ENCODE peak calls at places on chromosomes 6 and 20, in six cellular contexts. One of them, this sample, is unnamed.
A peak's percentile ranks its signal among the peaks of the same experiment; 100 is the strongest.

GRCh38 chr6:89610149-89610642 is 28.4 kb downstream of the LYRM2 start:
- DNase-seq in esophagus squamous epithelium: peak; percentile 6
- DNase-seq in mammary epithelial cell: peak; percentile 21
- DNase-seq in GM23338: peak; percentile 87
- DNase-seq in tibial nerve: peak; percentile 45
- DNase-seq in lower lobe of right lung: peak; percentile 80
- DNase-seq in this sample: no peak

GRCh38 chr20:47392015-47392720 is 35.7 kb upstream of the ZMYND8 start:
- DNase-seq in esophagus squamous epithelium: no peak
- DNase-seq in mammary epithelial cell: peak; percentile 97
- DNase-seq in GM23338: peak; percentile 16
- DNase-seq in tibial nerve: no peak
- DNase-seq in lower lobe of right lung: no peak
- DNase-seq in this sample: no peak

GRCh38 chr20:45370571-45371204 is 7.4 kb downstream of the TP53TG5 start:
- DNase-seq in esophagus squamous epithelium: no peak
- DNase-seq in mammary epithelial cell: no peak
- DNase-seq in GM23338: no peak
- DNase-seq in tibial nerve: no peak
- DNase-seq in lower lobe of right lung: no peak
- DNase-seq in this sample: no peak

GRCh38 chr6:165616116-165616515 is 46.9 kb downstream of the PDE10A start:
- DNase-seq in esophagus squamous epithelium: no peak
- DNase-seq in mammary epithelial cell: no peak
- DNase-seq in GM23338: no peak
- DNase-seq in tibial nerve: no peak
- DNase-seq in lower lobe of right lung: no peak
- DNase-seq in this sample: no peak

GRCh38 chr20:24608926-24609667 is 139.7 kb downstream of the SYNDIG1 start:
- DNase-seq in esophagus squamous epithelium: no peak
- DNase-seq in mammary epithelial cell: peak; percentile 43
- DNase-seq in GM23338: no peak
- DNase-seq in tibial nerve: no peak
- DNase-seq in lower lobe of right lung: no peak
- DNase-seq in this sample: no peak

GRCh38 chr6:116446399-116446798 is 14.8 kb upstream of the CALHM6 start:
- DNase-seq in esophagus squamous epithelium: no peak
- DNase-seq in mammary epithelial cell: peak; percentile 83
- DNase-seq in GM23338: no peak
- DNase-seq in tibial nerve: no peak
- DNase-seq in lower lobe of right lung: no peak
- DNase-seq in this sample: no peak

GRCh38 chr20:51733070-51733469 is 35.1 kb downstream of the ATP9A start:
- DNase-seq in esophagus squamous epithelium: no peak
- DNase-seq in mammary epithelial cell: no peak
- DNase-seq in GM23338: no peak
- DNase-seq in tibial nerve: no peak
- DNase-seq in lower lobe of right lung: no peak
- DNase-seq in this sample: no peak

GRCh38 chr6:134741193-134741521 is 208.7 kb downstream of the ALDH8A1 start:
- DNase-seq in esophagus squamous epithelium: no peak
- DNase-seq in mammary epithelial cell: no peak
- DNase-seq in GM23338: peak; percentile 52
- DNase-seq in tibial nerve: no peak
- DNase-seq in lower lobe of right lung: no peak
- DNase-seq in this sample: peak; percentile 48

GRCh38 chr6:18262812-18263560 is 1.3 kb downstream of the DEK start:
- DNase-seq in esophagus squamous epithelium: no peak
- DNase-seq in mammary epithelial cell: peak; percentile 29
- DNase-seq in GM23338: no peak
- DNase-seq in tibial nerve: no peak
- DNase-seq in lower lobe of right lung: no peak
- DNase-seq in this sample: no peak

GRCh38 chr20:40644863-40645262 is 44.2 kb downstream of the MAFB start:
- DNase-seq in esophagus squamous epithelium: no peak
- DNase-seq in mammary epithelial cell: no peak
- DNase-seq in GM23338: no peak
- DNase-seq in tibial nerve: no peak
- DNase-seq in lower lobe of right lung: no peak
- DNase-seq in this sample: no peak

GRCh38 chr6:132364675-132365074 is 36.6 kb downstream of the MOXD1 start:
- DNase-seq in esophagus squamous epithelium: no peak
- DNase-seq in mammary epithelial cell: no peak
- DNase-seq in GM23338: no peak
- DNase-seq in tibial nerve: no peak
- DNase-seq in lower lobe of right lung: no peak
- DNase-seq in this sample: no peak
- H3K4me1 ChIP-seq in esophagus squamous epithelium: no peaks in the 10 kb centered on the region
- H3K4me1 ChIP-seq in mammary epithelial cell: no peaks in the 10 kb centered on the region
- H3K4me1 ChIP-seq in GM23338: no peaks in the 10 kb centered on the region
- H3K4me1 ChIP-seq in tibial nerve: no peaks in the 10 kb centered on the region
- H3K4me1 ChIP-seq in lower lobe of right lung: no peaks in the 10 kb centered on the region
- H3K4me1 ChIP-seq in this sample: no peaks in the 10 kb centered on the region

GRCh38 chr20:36415475-36416002 is 109.4 kb downstream of the DLGAP4 start:
- DNase-seq in esophagus squamous epithelium: no peak
- DNase-seq in mammary epithelial cell: no peak
- DNase-seq in GM23338: no peak
- DNase-seq in tibial nerve: no peak
- DNase-seq in lower lobe of right lung: no peak
- DNase-seq in this sample: no peak
- H3K4me1 ChIP-seq in esophagus squamous epithelium: no peaks in the 10 kb centered on the region
- H3K4me1 ChIP-seq in mammary epithelial cell: peaks cover 5% of the 10 kb centered on the region
- H3K4me1 ChIP-seq in GM23338: no peaks in the 10 kb centered on the region
- H3K4me1 ChIP-seq in tibial nerve: no peaks in the 10 kb centered on the region
- H3K4me1 ChIP-seq in lower lobe of right lung: no peaks in the 10 kb centered on the region
- H3K4me1 ChIP-seq in this sample: no peaks in the 10 kb centered on the region

GRCh38 chr20:1392443-1392692 is 486 bp downstream of the FKBP1A start:
- DNase-seq in esophagus squamous epithelium: no peak
- DNase-seq in mammary epithelial cell: no peak
- DNase-seq in GM23338: peak; percentile 46
- DNase-seq in tibial nerve: no peak
- DNase-seq in lower lobe of right lung: no peak
- DNase-seq in this sample: no peak

GRCh38 chr20:1393507-1393882 is 641 bp upstream of the FKBP1A start:
- DNase-seq in esophagus squamous epithelium: no peak
- DNase-seq in mammary epithelial cell: no peak
- DNase-seq in GM23338: no peak
- DNase-seq in tibial nerve: no peak
- DNase-seq in lower lobe of right lung: no peak
- DNase-seq in this sample: no peak

GRCh38 chr20:1392693-1393506 is at the start of gene FKBP1A:
- DNase-seq in esophagus squamous epithelium: peak; percentile 64
- DNase-seq in mammary epithelial cell: peak; percentile 92
- DNase-seq in GM23338: peak; percentile 86
- DNase-seq in tibial nerve: peak; percentile 71
- DNase-seq in lower lobe of right lung: peak; percentile 95
- DNase-seq in this sample: peak; percentile 97

GRCh38 chr20:1390552-1391403 is 2.1 kb downstream of the FKBP1A start:
- DNase-seq in esophagus squamous epithelium: no peak
- DNase-seq in mammary epithelial cell: peak; percentile 14
- DNase-seq in GM23338: no peak
- DNase-seq in tibial nerve: no peak
- DNase-seq in lower lobe of right lung: no peak
- DNase-seq in this sample: no peak

GRCh38 chr20:1391640-1392442 is 1.0 kb downstream of the FKBP1A start:
- DNase-seq in esophagus squamous epithelium: no peak
- DNase-seq in mammary epithelial cell: peak; percentile 64
- DNase-seq in GM23338: peak; percentile 64
- DNase-seq in tibial nerve: no peak
- DNase-seq in lower lobe of right lung: peak; percentile 58
- DNase-seq in this sample: no peak
- H3K4me1 ChIP-seq in esophagus squamous epithelium: peaks cover 25% of the 10 kb centered on the region
- H3K4me1 ChIP-seq in mammary epithelial cell: peaks cover 43% of the 10 kb centered on the region
- H3K4me1 ChIP-seq in GM23338: peaks cover 39% of the 10 kb centered on the region
- H3K4me1 ChIP-seq in tibial nerve: peaks cover 4% of the 10 kb centered on the region
- H3K4me1 ChIP-seq in lower lobe of right lung: peaks cover 64% of the 10 kb centered on the region
- H3K4me1 ChIP-seq in this sample: peaks cover 23% of the 10 kb centered on the region

DNA sequence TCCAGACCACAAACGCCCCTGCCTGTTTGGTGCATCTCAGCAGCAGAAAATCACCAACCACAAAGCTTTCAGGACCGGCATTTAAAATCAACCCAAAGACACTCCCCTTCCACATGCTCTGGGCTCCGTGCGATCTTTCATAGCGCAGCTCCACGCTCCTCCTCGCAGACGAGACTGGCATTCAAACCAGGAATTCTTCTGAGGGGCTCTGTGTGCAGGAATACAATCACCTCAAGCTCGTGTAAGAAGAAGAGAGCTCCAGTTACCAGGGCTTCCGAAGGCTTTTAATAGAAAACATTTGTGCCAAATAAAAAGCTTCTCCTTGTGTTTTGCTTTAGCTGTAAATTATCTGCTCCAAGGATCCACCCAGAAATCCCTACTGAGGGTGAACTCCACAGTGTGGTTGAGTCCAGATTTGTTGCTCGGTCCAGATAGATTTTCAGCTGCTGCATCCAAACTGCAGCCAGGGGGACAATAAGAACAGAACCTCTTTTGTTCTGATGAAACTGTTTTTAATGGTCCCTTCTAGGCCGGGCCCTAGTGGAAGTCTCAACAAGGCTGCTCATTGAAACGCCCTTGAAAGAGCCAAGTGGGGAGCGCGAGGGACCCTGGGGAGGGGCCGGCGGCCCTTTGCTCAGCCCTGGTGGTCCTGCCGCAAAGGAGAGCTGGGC is 16.4 kb upstream of the BMP7 start:
- DNase-seq in esophagus squamous epithelium: no peak
- DNase-seq in mammary epithelial cell: no peak
- DNase-seq in GM23338: no peak
- DNase-seq in tibial nerve: no peak
- DNase-seq in lower lobe of right lung: no peak
- DNase-seq in this sample: peak; percentile 30
- H3K4me1 ChIP-seq in esophagus squamous epithelium: no peaks in the 10 kb centered on the region
- H3K4me1 ChIP-seq in mammary epithelial cell: no peaks in the 10 kb centered on the region
- H3K4me1 ChIP-seq in GM23338: no peaks in the 10 kb centered on the region
- H3K4me1 ChIP-seq in tibial nerve: no peaks in the 10 kb centered on the region
- H3K4me1 ChIP-seq in lower lobe of right lung: peaks cover 4% of the 10 kb centered on the region
- H3K4me1 ChIP-seq in this sample: no peaks in the 10 kb centered on the region

DNA sequence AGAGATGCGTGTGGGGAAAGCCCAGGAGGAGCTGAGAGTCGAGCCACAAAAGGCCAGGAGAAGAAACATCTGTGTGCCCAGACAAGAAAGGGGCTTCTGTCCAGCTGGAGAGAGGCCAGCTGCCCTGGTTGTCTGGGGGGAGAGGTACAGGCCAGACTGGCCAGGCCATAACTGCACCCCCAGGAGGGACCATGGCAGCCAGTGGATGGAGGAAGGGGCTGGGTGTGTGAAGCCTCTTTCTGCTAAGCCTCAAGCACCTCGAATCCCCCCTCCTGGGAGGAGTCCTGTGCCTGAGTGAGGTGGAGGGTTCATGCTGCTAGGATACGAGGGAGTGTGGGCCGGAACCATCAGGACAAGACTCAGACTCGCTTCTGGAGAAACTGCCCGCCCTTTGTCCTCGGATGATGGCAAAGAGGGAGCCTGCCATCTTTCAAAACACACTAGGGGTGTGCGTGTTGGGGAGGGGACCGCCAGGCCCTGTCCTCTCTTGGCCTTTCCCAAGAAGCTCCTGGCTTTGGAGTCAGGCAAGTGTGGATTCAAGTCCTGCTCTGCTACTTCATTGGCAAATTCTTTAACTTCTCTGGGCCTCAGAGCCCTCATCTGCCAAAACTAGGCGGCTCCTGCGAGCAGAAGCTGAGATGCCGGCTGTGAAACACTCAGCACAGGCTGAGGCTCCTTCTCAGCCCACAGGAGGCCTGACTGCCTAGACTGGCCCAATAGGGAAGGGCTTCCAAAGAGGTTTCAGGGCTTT is 90.3 kb downstream of the ASXL1 start:
- DNase-seq in esophagus squamous epithelium: no peak
- DNase-seq in mammary epithelial cell: no peak
- DNase-seq in GM23338: no peak
- DNase-seq in tibial nerve: no peak
- DNase-seq in lower lobe of right lung: no peak
- DNase-seq in this sample: peak; percentile 63
- H3K4me1 ChIP-seq in esophagus squamous epithelium: peaks cover 9% of the 10 kb centered on the region
- H3K4me1 ChIP-seq in mammary epithelial cell: peaks cover 5% of the 10 kb centered on the region
- H3K4me1 ChIP-seq in GM23338: peaks cover 18% of the 10 kb centered on the region
- H3K4me1 ChIP-seq in tibial nerve: no peaks in the 10 kb centered on the region
- H3K4me1 ChIP-seq in lower lobe of right lung: peaks cover 43% of the 10 kb centered on the region
- H3K4me1 ChIP-seq in this sample: peaks cover 8% of the 10 kb centered on the region